ENCODE peak calls at places on chromosomes 1 and 21, in six cellular contexts. One of them, this sample, is unnamed.

GRCh38 chr21:38383411-38384245 is 114.6 kb downstream of the ERG start:
- DNase-seq in coronary artery: no peak
- DNase-seq in nephron progenitor cell: peak
- DNase-seq in CD8-positive, alpha-beta T cell: no peak
- DNase-seq in fibroblast of pulmonary artery: no peak
- DNase-seq in GM12865: no peak
- DNase-seq in this sample: no peak

GRCh38 chr1:97538113-97538512 is 382.7 kb downstream of the DPYD start:
- DNase-seq in CD8-positive, alpha-beta T cell: no peak
- DNase-seq in nephron progenitor cell: no peak
- DNase-seq in fibroblast of pulmonary artery: no peak
- DNase-seq in coronary artery: no peak
- DNase-seq in GM12865: peak
- DNase-seq in this sample: no peak

GRCh38 chr1:27530192-27530591 is 40.2 kb upstream of the WASF2 start:
- DNase-seq in GM12865: no peak
- DNase-seq in CD8-positive, alpha-beta T cell: no peak
- DNase-seq in nephron progenitor cell: no peak
- DNase-seq in coronary artery: no peak
- DNase-seq in fibroblast of pulmonary artery: no peak
- DNase-seq in this sample: no peak

GRCh38 chr1:173549813-173550212 is 53.1 kb downstream of the SLC9C2 start:
- DNase-seq in fibroblast of pulmonary artery: no peak
- DNase-seq in nephron progenitor cell: no peak
- DNase-seq in coronary artery: no peak
- DNase-seq in CD8-positive, alpha-beta T cell: no peak
- DNase-seq in GM12865: no peak
- DNase-seq in this sample: no peak

GRCh38 chr1:56472860-56473259 is 106.5 kb downstream of the PLPP3 start:
- DNase-seq in coronary artery: no peak
- DNase-seq in GM12865: peak
- DNase-seq in CD8-positive, alpha-beta T cell: no peak
- DNase-seq in nephron progenitor cell: no peak
- DNase-seq in fibroblast of pulmonary artery: no peak
- DNase-seq in this sample: peak

GRCh38 chr1:71074681-71075080 is 6.2 kb downstream of the ZRANB2 start:
- DNase-seq in nephron progenitor cell: no peak
- DNase-seq in fibroblast of pulmonary artery: no peak
- DNase-seq in coronary artery: no peak
- DNase-seq in GM12865: no peak
- DNase-seq in CD8-positive, alpha-beta T cell: no peak
- DNase-seq in this sample: no peak

GRCh38 chr1:232459087-232459486 is 170.8 kb downstream of the SIPA1L2 start:
- DNase-seq in fibroblast of pulmonary artery: no peak
- DNase-seq in GM12865: no peak
- DNase-seq in nephron progenitor cell: no peak
- DNase-seq in CD8-positive, alpha-beta T cell: no peak
- DNase-seq in coronary artery: no peak
- DNase-seq in this sample: no peak

GRCh38 chr1:178869114-178869697 is 1.7 kb downstream of the ANGPTL1 start:
- DNase-seq in nephron progenitor cell: no peak
- DNase-seq in fibroblast of pulmonary artery: peak
- DNase-seq in CD8-positive, alpha-beta T cell: no peak
- DNase-seq in GM12865: no peak
- DNase-seq in coronary artery: no peak
- DNase-seq in this sample: no peak

GRCh38 chr1:67347688-67348472 is 40.2 kb downstream of the IL12RB2 start:
- DNase-seq in nephron progenitor cell: peak
- DNase-seq in fibroblast of pulmonary artery: peak
- DNase-seq in CD8-positive, alpha-beta T cell: no peak
- DNase-seq in coronary artery: no peak
- DNase-seq in GM12865: peak
- DNase-seq in this sample: no peak

GRCh38 chr1:201219481-201220387 is 29.1 kb downstream of the IGFN1 start:
- DNase-seq in GM12865: no peak
- DNase-seq in fibroblast of pulmonary artery: no peak
- DNase-seq in coronary artery: peak
- DNase-seq in CD8-positive, alpha-beta T cell: no peak
- DNase-seq in nephron progenitor cell: no peak
- DNase-seq in this sample: no peak

GRCh38 chr1:54768093-54768492 is 3.8 kb upstream of the PARS2 start:
- DNase-seq in fibroblast of pulmonary artery: peak
- DNase-seq in coronary artery: no peak
- DNase-seq in CD8-positive, alpha-beta T cell: no peak
- DNase-seq in nephron progenitor cell: no peak
- DNase-seq in GM12865: peak
- DNase-seq in this sample: no peak
- TF ChIP-seq CTCF in fibroblast of pulmonary artery: no peak
- TF ChIP-seq CTCF in coronary artery: no peak
- TF ChIP-seq CTCF in CD8-positive, alpha-beta T cell: no peak
- TF ChIP-seq CTCF in nephron progenitor cell: no peak
- TF ChIP-seq CTCF in GM12865: no peak
- TF ChIP-seq CTCF in this sample: no peak

DNA sequence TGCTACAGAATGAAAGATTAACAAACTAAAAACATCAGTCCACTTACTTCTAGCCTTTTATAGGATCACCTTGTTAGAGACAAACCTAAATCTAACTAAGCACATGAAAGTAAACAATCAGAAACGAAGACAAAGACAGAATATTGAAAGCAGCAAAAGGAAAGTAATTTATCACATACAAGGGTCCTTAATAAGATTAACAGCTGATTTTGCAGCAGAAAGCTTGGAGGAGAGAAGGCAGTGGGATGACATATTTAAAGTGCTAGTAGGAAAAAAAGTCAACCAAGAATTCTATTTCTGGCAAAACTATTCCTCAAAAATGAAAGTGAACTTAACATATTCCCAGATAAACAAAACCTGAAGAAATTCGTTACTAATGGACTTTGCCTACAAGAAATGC is 286.4 kb downstream of the RWDD3 start:
- DNase-seq in CD8-positive, alpha-beta T cell: no peak
- DNase-seq in coronary artery: no peak
- DNase-seq in nephron progenitor cell: no peak
- DNase-seq in GM12865: no peak
- DNase-seq in fibroblast of pulmonary artery: no peak
- DNase-seq in this sample: no peak
- TF ChIP-seq CTCF in CD8-positive, alpha-beta T cell: no peak
- TF ChIP-seq CTCF in coronary artery: no peak
- TF ChIP-seq CTCF in nephron progenitor cell: no peak
- TF ChIP-seq CTCF in GM12865: no peak
- TF ChIP-seq CTCF in fibroblast of pulmonary artery: no peak
- TF ChIP-seq CTCF in this sample: no peak

GRCh38 chr1:206954616-206955342 is 8.5 kb upstream of the PIGR start:
- DNase-seq in nephron progenitor cell: no peak
- DNase-seq in CD8-positive, alpha-beta T cell: no peak
- DNase-seq in fibroblast of pulmonary artery: no peak
- DNase-seq in GM12865: no peak
- DNase-seq in coronary artery: no peak
- DNase-seq in this sample: no peak
- TF ChIP-seq CTCF in nephron progenitor cell: no peak
- TF ChIP-seq CTCF in CD8-positive, alpha-beta T cell: no peak
- TF ChIP-seq CTCF in fibroblast of pulmonary artery: no peak
- TF ChIP-seq CTCF in GM12865: no peak
- TF ChIP-seq CTCF in coronary artery: no peak
- TF ChIP-seq CTCF in this sample: no peak

GRCh38 chr1:9416506-9416905 is 122.8 kb upstream of the SLC25A33 start:
- DNase-seq in coronary artery: no peak
- DNase-seq in fibroblast of pulmonary artery: no peak
- DNase-seq in nephron progenitor cell: no peak
- DNase-seq in GM12865: peak
- DNase-seq in CD8-positive, alpha-beta T cell: no peak
- DNase-seq in this sample: no peak
- TF ChIP-seq CTCF in coronary artery: no peak
- TF ChIP-seq CTCF in fibroblast of pulmonary artery: no peak
- TF ChIP-seq CTCF in nephron progenitor cell: no peak
- TF ChIP-seq CTCF in GM12865: no peak
- TF ChIP-seq CTCF in CD8-positive, alpha-beta T cell: no peak
- TF ChIP-seq CTCF in this sample: no peak

GRCh38 chr1:14961661-14962267 is 191.8 kb upstream of the TMEM51 start:
- DNase-seq in nephron progenitor cell: no peak
- DNase-seq in GM12865: peak
- DNase-seq in fibroblast of pulmonary artery: no peak
- DNase-seq in coronary artery: no peak
- DNase-seq in CD8-positive, alpha-beta T cell: no peak
- DNase-seq in this sample: peak
- TF ChIP-seq CTCF in nephron progenitor cell: no peak
- TF ChIP-seq CTCF in GM12865: no peak
- TF ChIP-seq CTCF in fibroblast of pulmonary artery: no peak
- TF ChIP-seq CTCF in coronary artery: no peak
- TF ChIP-seq CTCF in CD8-positive, alpha-beta T cell: no peak
- TF ChIP-seq CTCF in this sample: no peak

GRCh38 chr1:115275216-115275615 is 62.8 kb downstream of the NGF start:
- DNase-seq in GM12865: peak
- DNase-seq in nephron progenitor cell: no peak
- DNase-seq in fibroblast of pulmonary artery: peak
- DNase-seq in coronary artery: no peak
- DNase-seq in CD8-positive, alpha-beta T cell: no peak
- DNase-seq in this sample: peak
- TF ChIP-seq CTCF in GM12865: peak
- TF ChIP-seq CTCF in nephron progenitor cell: peak
- TF ChIP-seq CTCF in fibroblast of pulmonary artery: peak
- TF ChIP-seq CTCF in coronary artery: peak
- TF ChIP-seq CTCF in CD8-positive, alpha-beta T cell: no peak
- TF ChIP-seq CTCF in this sample: peak

This sample was measured in GM13977.